ENCODE peak calls at places on chromosomes 1 and 21, in eight cellular contexts. One of them, this sample, is unnamed.

GRCh38 chr1:14366361-14367018 is 232.0 kb upstream of the KAZN start:
- DNase-seq in GM12891: no peak
- DNase-seq in erythroblast: no peak
- DNase-seq in activated T-helper 1 cell treated with Interleukin-2 at 50 U/mL for 16 hours: no peak
- DNase-seq in HTR-8/SVneo: no peak
- DNase-seq in fibroblast of gingiva: peak
- DNase-seq in activated T-cell treated with anti-CD3 and anti-CD28 coated beads for 24 hours: no peak
- DNase-seq in EL: no peak
- DNase-seq in this sample: peak

GRCh38 chr1:155016231-155016831 is 13.7 kb downstream of the ZBTB7B start:
- DNase-seq in erythroblast: no peak
- DNase-seq in fibroblast of gingiva: no peak
- DNase-seq in EL: no peak
- DNase-seq in HTR-8/SVneo: no peak
- DNase-seq in activated T-helper 1 cell treated with Interleukin-2 at 50 U/mL for 16 hours: no peak
- DNase-seq in GM12891: no peak
- DNase-seq in activated T-cell treated with anti-CD3 and anti-CD28 coated beads for 24 hours: no peak
- DNase-seq in this sample: no peak

GRCh38 chr1:201610806-201611205 is 71.9 kb downstream of the NAV1 start:
- DNase-seq in activated T-helper 1 cell treated with Interleukin-2 at 50 U/mL for 16 hours: no peak
- DNase-seq in EL: no peak
- DNase-seq in erythroblast: no peak
- DNase-seq in GM12891: no peak
- DNase-seq in fibroblast of gingiva: no peak
- DNase-seq in activated T-cell treated with anti-CD3 and anti-CD28 coated beads for 24 hours: no peak
- DNase-seq in HTR-8/SVneo: no peak
- DNase-seq in this sample: no peak

GRCh38 chr1:205991237-205991636 is 12.0 kb downstream of the RAB7B start:
- DNase-seq in fibroblast of gingiva: no peak
- DNase-seq in erythroblast: no peak
- DNase-seq in EL: peak
- DNase-seq in activated T-helper 1 cell treated with Interleukin-2 at 50 U/mL for 16 hours: no peak
- DNase-seq in GM12891: no peak
- DNase-seq in HTR-8/SVneo: no peak
- DNase-seq in activated T-cell treated with anti-CD3 and anti-CD28 coated beads for 24 hours: no peak
- DNase-seq in this sample: no peak

GRCh38 chr1:164718821-164719220 is 159.8 kb downstream of the PBX1 start:
- DNase-seq in GM12891: no peak
- DNase-seq in activated T-helper 1 cell treated with Interleukin-2 at 50 U/mL for 16 hours: no peak
- DNase-seq in EL: peak
- DNase-seq in activated T-cell treated with anti-CD3 and anti-CD28 coated beads for 24 hours: no peak
- DNase-seq in HTR-8/SVneo: no peak
- DNase-seq in erythroblast: no peak
- DNase-seq in fibroblast of gingiva: no peak
- DNase-seq in this sample: no peak

GRCh38 chr1:2468041-2468472 is 8.0 kb upstream of the PLCH2 start:
- DNase-seq in GM12891: peak
- DNase-seq in activated T-helper 1 cell treated with Interleukin-2 at 50 U/mL for 16 hours: peak
- DNase-seq in activated T-cell treated with anti-CD3 and anti-CD28 coated beads for 24 hours: peak
- DNase-seq in HTR-8/SVneo: peak
- DNase-seq in fibroblast of gingiva: no peak
- DNase-seq in erythroblast: peak
- DNase-seq in EL: no peak
- DNase-seq in this sample: peak

GRCh38 chr1:17520041-17520440 is 19.5 kb upstream of the ARHGEF10L start:
- DNase-seq in erythroblast: no peak
- DNase-seq in fibroblast of gingiva: no peak
- DNase-seq in HTR-8/SVneo: no peak
- DNase-seq in GM12891: no peak
- DNase-seq in EL: no peak
- DNase-seq in activated T-helper 1 cell treated with Interleukin-2 at 50 U/mL for 16 hours: no peak
- DNase-seq in activated T-cell treated with anti-CD3 and anti-CD28 coated beads for 24 hours: no peak
- DNase-seq in this sample: no peak

GRCh38 chr1:34409689-34410229 is 233.1 kb downstream of the C1orf94 start:
- DNase-seq in fibroblast of gingiva: no peak
- DNase-seq in GM12891: no peak
- DNase-seq in erythroblast: no peak
- DNase-seq in EL: no peak
- DNase-seq in activated T-cell treated with anti-CD3 and anti-CD28 coated beads for 24 hours: no peak
- DNase-seq in activated T-helper 1 cell treated with Interleukin-2 at 50 U/mL for 16 hours: no peak
- DNase-seq in HTR-8/SVneo: no peak
- DNase-seq in this sample: no peak

GRCh38 chr1:71780681-71781080 is 501.7 kb downstream of the NEGR1 start:
- DNase-seq in fibroblast of gingiva: no peak
- DNase-seq in GM12891: no peak
- DNase-seq in EL: peak
- DNase-seq in activated T-cell treated with anti-CD3 and anti-CD28 coated beads for 24 hours: no peak
- DNase-seq in erythroblast: no peak
- DNase-seq in activated T-helper 1 cell treated with Interleukin-2 at 50 U/mL for 16 hours: no peak
- DNase-seq in HTR-8/SVneo: no peak
- DNase-seq in this sample: peak

GRCh38 chr1:239976130-239976968 is 115.3 kb upstream of the FMN2 start:
- DNase-seq in activated T-cell treated with anti-CD3 and anti-CD28 coated beads for 24 hours: peak
- DNase-seq in GM12891: peak
- DNase-seq in fibroblast of gingiva: peak
- DNase-seq in HTR-8/SVneo: peak
- DNase-seq in EL: peak
- DNase-seq in activated T-helper 1 cell treated with Interleukin-2 at 50 U/mL for 16 hours: no peak
- DNase-seq in erythroblast: peak
- DNase-seq in this sample: peak

GRCh38 chr1:47823016-47823843 is 174.0 kb downstream of the TRABD2B start:
- DNase-seq in activated T-helper 1 cell treated with Interleukin-2 at 50 U/mL for 16 hours: no peak
- DNase-seq in GM12891: no peak
- DNase-seq in activated T-cell treated with anti-CD3 and anti-CD28 coated beads for 24 hours: no peak
- DNase-seq in EL: no peak
- DNase-seq in HTR-8/SVneo: no peak
- DNase-seq in fibroblast of gingiva: no peak
- DNase-seq in erythroblast: no peak
- DNase-seq in this sample: no peak

GRCh38 chr1:94807742-94808491 is 12.2 kb upstream of the SLC44A3 start:
- DNase-seq in activated T-cell treated with anti-CD3 and anti-CD28 coated beads for 24 hours: no peak
- DNase-seq in GM12891: no peak
- DNase-seq in HTR-8/SVneo: no peak
- DNase-seq in fibroblast of gingiva: no peak
- DNase-seq in erythroblast: peak
- DNase-seq in EL: peak
- DNase-seq in activated T-helper 1 cell treated with Interleukin-2 at 50 U/mL for 16 hours: no peak
- DNase-seq in this sample: peak

GRCh38 chr1:65525297-65526048 is 105.0 kb downstream of the LEPR start:
- DNase-seq in erythroblast: peak
- DNase-seq in GM12891: peak
- DNase-seq in EL: no peak
- DNase-seq in fibroblast of gingiva: no peak
- DNase-seq in activated T-cell treated with anti-CD3 and anti-CD28 coated beads for 24 hours: no peak
- DNase-seq in activated T-helper 1 cell treated with Interleukin-2 at 50 U/mL for 16 hours: no peak
- DNase-seq in HTR-8/SVneo: no peak
- DNase-seq in this sample: peak

GRCh38 chr1:10479276-10479675 is 4.5 kb downstream of the PEX14 start:
- DNase-seq in erythroblast: no peak
- DNase-seq in HTR-8/SVneo: no peak
- DNase-seq in activated T-cell treated with anti-CD3 and anti-CD28 coated beads for 24 hours: no peak
- DNase-seq in GM12891: no peak
- DNase-seq in activated T-helper 1 cell treated with Interleukin-2 at 50 U/mL for 16 hours: no peak
- DNase-seq in fibroblast of gingiva: no peak
- DNase-seq in EL: no peak
- DNase-seq in this sample: no peak

GRCh38 chr1:234755449-234755863 is 145.5 kb upstream of the IRF2BP2 start:
- DNase-seq in GM12891: no peak
- DNase-seq in activated T-cell treated with anti-CD3 and anti-CD28 coated beads for 24 hours: no peak
- DNase-seq in HTR-8/SVneo: no peak
- DNase-seq in fibroblast of gingiva: peak
- DNase-seq in EL: peak
- DNase-seq in erythroblast: peak
- DNase-seq in activated T-helper 1 cell treated with Interleukin-2 at 50 U/mL for 16 hours: no peak
- DNase-seq in this sample: peak

GRCh38 chr1:153024413-153024812 is 6.6 kb upstream of the SPRR1B start:
- DNase-seq in activated T-helper 1 cell treated with Interleukin-2 at 50 U/mL for 16 hours: no peak
- DNase-seq in GM12891: no peak
- DNase-seq in HTR-8/SVneo: no peak
- DNase-seq in fibroblast of gingiva: no peak
- DNase-seq in erythroblast: no peak
- DNase-seq in EL: no peak
- DNase-seq in activated T-cell treated with anti-CD3 and anti-CD28 coated beads for 24 hours: no peak
- DNase-seq in this sample: no peak

GRCh38 chr1:234065794-234066447 is 161.4 kb downstream of the SLC35F3 start:
- DNase-seq in activated T-helper 1 cell treated with Interleukin-2 at 50 U/mL for 16 hours: peak
- DNase-seq in EL: peak
- DNase-seq in activated T-cell treated with anti-CD3 and anti-CD28 coated beads for 24 hours: peak
- DNase-seq in fibroblast of gingiva: peak
- DNase-seq in erythroblast: peak
- DNase-seq in GM12891: no peak
- DNase-seq in HTR-8/SVneo: peak
- DNase-seq in this sample: peak

GRCh38 chr1:21926814-21927530 is 10.1 kb downstream of the HSPG2 start:
- DNase-seq in EL: peak
- DNase-seq in fibroblast of gingiva: peak
- DNase-seq in erythroblast: no peak
- DNase-seq in activated T-cell treated with anti-CD3 and anti-CD28 coated beads for 24 hours: no peak
- DNase-seq in GM12891: no peak
- DNase-seq in HTR-8/SVneo: no peak
- DNase-seq in activated T-helper 1 cell treated with Interleukin-2 at 50 U/mL for 16 hours: no peak
- DNase-seq in this sample: no peak

GRCh38 chr1:58981392-58981791 is 197.5 kb upstream of the JUN start:
- DNase-seq in GM12891: no peak
- DNase-seq in activated T-cell treated with anti-CD3 and anti-CD28 coated beads for 24 hours: no peak
- DNase-seq in activated T-helper 1 cell treated with Interleukin-2 at 50 U/mL for 16 hours: no peak
- DNase-seq in EL: no peak
- DNase-seq in erythroblast: no peak
- DNase-seq in HTR-8/SVneo: no peak
- DNase-seq in fibroblast of gingiva: no peak
- DNase-seq in this sample: no peak

GRCh38 chr1:102047724-102048123 is 51.0 kb upstream of the OLFM3 start:
- DNase-seq in HTR-8/SVneo: no peak
- DNase-seq in activated T-cell treated with anti-CD3 and anti-CD28 coated beads for 24 hours: no peak
- DNase-seq in erythroblast: no peak
- DNase-seq in GM12891: no peak
- DNase-seq in activated T-helper 1 cell treated with Interleukin-2 at 50 U/mL for 16 hours: no peak
- DNase-seq in fibroblast of gingiva: no peak
- DNase-seq in EL: no peak
- DNase-seq in this sample: no peak

GRCh38 chr21:39644069-39644468 is 31.3 kb downstream of the B3GALT5 start:
- DNase-seq in EL: no peak
- DNase-seq in HTR-8/SVneo: no peak
- DNase-seq in erythroblast: no peak
- DNase-seq in activated T-helper 1 cell treated with Interleukin-2 at 50 U/mL for 16 hours: no peak
- DNase-seq in fibroblast of gingiva: no peak
- DNase-seq in GM12891: no peak
- DNase-seq in activated T-cell treated with anti-CD3 and anti-CD28 coated beads for 24 hours: no peak
- DNase-seq in this sample: no peak

GRCh38 chr1:58964880-58965279 is 181.0 kb upstream of the JUN start:
- DNase-seq in activated T-helper 1 cell treated with Interleukin-2 at 50 U/mL for 16 hours: no peak
- DNase-seq in activated T-cell treated with anti-CD3 and anti-CD28 coated beads for 24 hours: no peak
- DNase-seq in HTR-8/SVneo: no peak
- DNase-seq in fibroblast of gingiva: peak
- DNase-seq in GM12891: no peak
- DNase-seq in EL: peak
- DNase-seq in erythroblast: no peak
- DNase-seq in this sample: no peak

GRCh38 chr1:8858888-8859706 is 19.4 kb downstream of the ENO1 start:
- DNase-seq in HTR-8/SVneo: no peak
- DNase-seq in erythroblast: peak
- DNase-seq in EL: peak
- DNase-seq in GM12891: no peak
- DNase-seq in fibroblast of gingiva: peak
- DNase-seq in activated T-cell treated with anti-CD3 and anti-CD28 coated beads for 24 hours: peak
- DNase-seq in activated T-helper 1 cell treated with Interleukin-2 at 50 U/mL for 16 hours: no peak
- DNase-seq in this sample: peak

GRCh38 chr1:232822524-232822923 is 17.3 kb downstream of the MAP10 start:
- DNase-seq in HTR-8/SVneo: no peak
- DNase-seq in erythroblast: no peak
- DNase-seq in EL: no peak
- DNase-seq in activated T-cell treated with anti-CD3 and anti-CD28 coated beads for 24 hours: no peak
- DNase-seq in fibroblast of gingiva: peak
- DNase-seq in activated T-helper 1 cell treated with Interleukin-2 at 50 U/mL for 16 hours: no peak
- DNase-seq in GM12891: no peak
- DNase-seq in this sample: no peak

GRCh38 chr21:42515708-42516502 is 2.3 kb downstream of the SLC37A1 start:
- DNase-seq in fibroblast of gingiva: no peak
- DNase-seq in HTR-8/SVneo: no peak
- DNase-seq in GM12891: no peak
- DNase-seq in erythroblast: no peak
- DNase-seq in activated T-cell treated with anti-CD3 and anti-CD28 coated beads for 24 hours: no peak
- DNase-seq in activated T-helper 1 cell treated with Interleukin-2 at 50 U/mL for 16 hours: no peak
- DNase-seq in EL: peak
- DNase-seq in this sample: peak

GRCh38 chr21:46018615-46019014 is 37.0 kb downstream of the COL6A1 start:
- DNase-seq in EL: no peak
- DNase-seq in activated T-helper 1 cell treated with Interleukin-2 at 50 U/mL for 16 hours: no peak
- DNase-seq in erythroblast: no peak
- DNase-seq in fibroblast of gingiva: no peak
- DNase-seq in HTR-8/SVneo: no peak
- DNase-seq in activated T-cell treated with anti-CD3 and anti-CD28 coated beads for 24 hours: no peak
- DNase-seq in GM12891: no peak
- DNase-seq in this sample: no peak

GRCh38 chr1:8127201-8127641 is 101.1 kb upstream of the ERRFI1 start:
- DNase-seq in HTR-8/SVneo: no peak
- DNase-seq in activated T-helper 1 cell treated with Interleukin-2 at 50 U/mL for 16 hours: no peak
- DNase-seq in activated T-cell treated with anti-CD3 and anti-CD28 coated beads for 24 hours: no peak
- DNase-seq in EL: no peak
- DNase-seq in GM12891: no peak
- DNase-seq in fibroblast of gingiva: peak
- DNase-seq in erythroblast: no peak
- DNase-seq in this sample: no peak

This sample was measured in Daoy.